ENCODE peak calls at places on chromosomes 2 and 18, in eight cellular contexts. G is T-helper 9 cell, W is KG1, M is fibroblast of mammary gland, P is SJSA1, F is EL, R is Daoy, U is NCI-H1417. A is an unnamed sample.

GRCh38 chr2:201532686-201533304 is 81.3 kb downstream of the STRADB start:
- DNase-seq in G (no peak), W (no peak), M (peak; percentile 97), P (peak; percentile 55), F (peak; percentile 97), R (peak; percentile 83), U (no peak), A (no peak)

GRCh38 chr2:44479127-44479887 is 117.6 kb downstream of the CAMKMT start:
- DNase-seq in G (no peak), W (peak; percentile 55), M (peak; percentile 88), P (peak; percentile 45), F (peak; percentile 80), R (peak; percentile 75), U (peak; percentile 92), A (no peak)

GRCh38 chr2:128374711-128375413 is 56.2 kb upstream of the HS6ST1 start:
- DNase-seq in G (no peak), W (no peak), M (no peak), P (no peak), F (peak; percentile 30), R (no peak), U (peak; percentile 1), A (peak; percentile 25)

GRCh38 chr2:1060372-1060771 is 109.7 kb downstream of the SNTG2 start:
- DNase-seq in G (no peak), W (no peak), M (no peak), P (no peak), F (no peak), R (no peak), U (no peak), A (no peak)

GRCh38 chr2:191645807-191646611 is 31.9 kb upstream of the NABP1 start:
- DNase-seq in G (no peak), W (no peak), M (no peak), P (no peak), F (no peak), R (no peak), U (no peak), A (no peak)

GRCh38 chr18:24710474-24710873 is 250.0 kb downstream of the HRH4 start:
- DNase-seq in G (no peak), W (no peak), M (no peak), P (no peak), F (no peak), R (no peak), U (no peak), A (no peak)

GRCh38 chr2:180761224-180761623 is 219.2 kb upstream of the UBE2E3 start:
- DNase-seq in G (no peak), W (no peak), M (peak; percentile 85), P (no peak), F (peak; percentile 73), R (peak; percentile 77), U (no peak), A (no peak)

GRCh38 chr2:1675633-1676032 is 68.7 kb downstream of the PXDN start:
- DNase-seq in G (no peak), W (no peak), M (peak; percentile 95), P (peak; percentile 91), F (peak; percentile 97), R (peak; percentile 97), U (no peak), A (peak; percentile 91)

GRCh38 chr2:9889812-9890261 is 46.6 kb downstream of the TAF1B start:
- DNase-seq in G (no peak), W (no peak), M (no peak), P (no peak), F (no peak), R (no peak), U (no peak), A (no peak)

GRCh38 chr2:217127744-217128143 is 267.9 kb upstream of the TNP1 start:
- DNase-seq in G (no peak), W (no peak), M (no peak), P (no peak), F (no peak), R (peak; percentile 8), U (no peak), A (no peak)

GRCh38 chr18:67468038-67468437 is 48.5 kb downstream of the DSEL start:
- DNase-seq in G (no peak), W (no peak), M (no peak), P (no peak), F (no peak), R (no peak), U (no peak), A (no peak)

GRCh38 chr2:45000921-45001628 is 8.2 kb downstream of the SIX2 start:
- DNase-seq in G (no peak), W (no peak), M (no peak), P (no peak), F (no peak), R (no peak), U (no peak), A (no peak)

GRCh38 chr2:72289283-72289682 is 141.6 kb upstream of the CYP26B1 start:
- DNase-seq in G (no peak), W (no peak), M (peak; percentile 61), P (no peak), F (peak; percentile 28), R (no peak), U (no peak), A (no peak)

GRCh38 chr2:135265960-135266490 is 213.9 kb downstream of the RAB3GAP1 start:
- DNase-seq in G (no peak), W (no peak), M (no peak), P (no peak), F (no peak), R (no peak), U (no peak), A (no peak)

GRCh38 chr2:174341995-174342571 is 7.3 kb downstream of the SP9 start:
- DNase-seq in G (no peak), W (no peak), M (no peak), P (no peak), F (no peak), R (no peak), U (no peak), A (no peak)

GRCh38 chr2:68465081-68465916 is 1.8 kb downstream of the FBXO48 start:
- DNase-seq in G (no peak), W (no peak), M (peak; percentile 63), P (no peak), F (peak; percentile 66), R (peak; percentile 77), U (no peak), A (no peak)

GRCh38 chr2:98482362-98482761 is 37.7 kb downstream of the INPP4A start:
- DNase-seq in G (no peak), W (no peak), M (no peak), P (no peak), F (no peak), R (no peak), U (no peak), A (no peak)

GRCh38 chr2:143730155-143730949 is 601.1 kb downstream of the ARHGAP15 start:
- DNase-seq in G (no peak), W (no peak), M (peak; percentile 19), P (no peak), F (peak; percentile 31), R (peak; percentile 49), U (no peak), A (no peak)

GRCh38 chr2:119333360-119333759 is 33.3 kb downstream of the C2orf76 start:
- DNase-seq in G (no peak), W (no peak), M (peak; percentile 34), P (no peak), F (no peak), R (no peak), U (no peak), A (no peak)

GRCh38 chr2:227325824-227326195 is 759 bp downstream of the MFF start:
- DNase-seq in G (no peak), W (no peak), M (peak; percentile 53), P (peak; percentile 44), F (peak; percentile 62), R (peak; percentile 52), U (no peak), A (no peak)

GRCh38 chr2:35443087-35443486 is 912.5 kb upstream of the CRIM1 start:
- DNase-seq in G (no peak), W (no peak), M (no peak), P (no peak), F (no peak), R (no peak), U (no peak), A (no peak)

GRCh38 chr2:194854941-194855340 is 802.1 kb upstream of the SLC39A10 start:
- DNase-seq in G (no peak), W (no peak), M (no peak), P (no peak), F (no peak), R (no peak), U (no peak), A (no peak)

GRCh38 chr18:24935008-24935407 is 417.0 kb downstream of the ZNF521 start:
- DNase-seq in G (no peak), W (no peak), M (no peak), P (no peak), F (no peak), R (no peak), U (no peak), A (no peak)

GRCh38 chr18:39841133-39842041 is 2113.6 kb upstream of the PIK3C3 start:
- DNase-seq in G (no peak), W (no peak), M (peak; percentile 78), P (no peak), F (peak; percentile 63), R (no peak), U (peak; percentile 44), A (no peak)

GRCh38 chr2:25159947-25160346 is 8.4 kb downstream of the POMC start:
- DNase-seq in G (no peak), W (no peak), M (peak; percentile 8), P (no peak), F (no peak), R (peak; percentile 45), U (no peak), A (no peak)

A was measured in vagina.